ENCODE peak calls at places on chromosomes 12 and 14, in seven cellular contexts. One of them, this sample, is unnamed.

GRCh38 chr12:100391856-100392255 is 35.0 kb downstream of the SLC17A8 start:
- DNase-seq in A549: peak
- DNase-seq in GM12892: no peak
- DNase-seq in adrenal gland: peak
- DNase-seq in transverse colon: peak
- DNase-seq in K562: no peak
- DNase-seq in HepG2: peak
- DNase-seq in this sample: no peak

GRCh38 chr14:67428501-67429031 is 16.6 kb upstream of the PLEK2 start:
- DNase-seq in A549: peak
- DNase-seq in GM12892: no peak
- DNase-seq in adrenal gland: peak
- DNase-seq in transverse colon: peak
- DNase-seq in K562: no peak
- DNase-seq in HepG2: peak
- DNase-seq in this sample: no peak

GRCh38 chr14:45120109-45120508 is 14.2 kb downstream of the FKBP3 start:
- DNase-seq in A549: no peak
- DNase-seq in GM12892: no peak
- DNase-seq in adrenal gland: no peak
- DNase-seq in transverse colon: no peak
- DNase-seq in K562: no peak
- DNase-seq in HepG2: no peak
- DNase-seq in this sample: no peak

GRCh38 chr12:704516-705242 is 41.4 kb upstream of the NINJ2 start:
- DNase-seq in A549: no peak
- DNase-seq in GM12892: no peak
- DNase-seq in adrenal gland: no peak
- DNase-seq in transverse colon: no peak
- DNase-seq in K562: no peak
- DNase-seq in HepG2: no peak
- DNase-seq in this sample: no peak

GRCh38 chr12:56634242-56634836 is 4.2 kb upstream of the BAZ2A start:
- DNase-seq in A549: peak
- DNase-seq in GM12892: no peak
- DNase-seq in adrenal gland: no peak
- DNase-seq in transverse colon: peak
- DNase-seq in K562: peak
- DNase-seq in HepG2: peak
- DNase-seq in this sample: no peak

GRCh38 chr14:94458558-94459200 is 6.1 kb upstream of the SERPINA11 start:
- DNase-seq in A549: no peak
- DNase-seq in GM12892: no peak
- DNase-seq in adrenal gland: peak
- DNase-seq in transverse colon: no peak
- DNase-seq in K562: no peak
- DNase-seq in HepG2: no peak
- DNase-seq in this sample: no peak

GRCh38 chr14:98741523-98741922 is 530.5 kb downstream of the BCL11B start:
- DNase-seq in A549: no peak
- DNase-seq in GM12892: no peak
- DNase-seq in adrenal gland: no peak
- DNase-seq in transverse colon: no peak
- DNase-seq in K562: no peak
- DNase-seq in HepG2: no peak
- DNase-seq in this sample: no peak

GRCh38 chr14:59507063-59507751 is 22.9 kb downstream of the JKAMP start:
- DNase-seq in A549: peak
- DNase-seq in GM12892: no peak
- DNase-seq in adrenal gland: peak
- DNase-seq in transverse colon: peak
- DNase-seq in K562: peak
- DNase-seq in HepG2: peak
- DNase-seq in this sample: peak

GRCh38 chr12:132907216-132907615 is 19.8 kb upstream of the CHFR start:
- DNase-seq in A549: no peak
- DNase-seq in GM12892: no peak
- DNase-seq in adrenal gland: peak
- DNase-seq in transverse colon: no peak
- DNase-seq in K562: no peak
- DNase-seq in HepG2: no peak
- DNase-seq in this sample: no peak

GRCh38 chr14:24132061-24132685 is 1.7 kb downstream of the FITM1 start:
- DNase-seq in A549: no peak
- DNase-seq in GM12892: no peak
- DNase-seq in adrenal gland: no peak
- DNase-seq in transverse colon: no peak
- DNase-seq in K562: no peak
- DNase-seq in HepG2: no peak
- DNase-seq in this sample: no peak

GRCh38 chr14:69464829-69465228 is 19.7 kb upstream of the PLEKHD1 start:
- DNase-seq in A549: no peak
- DNase-seq in GM12892: no peak
- DNase-seq in adrenal gland: no peak
- DNase-seq in transverse colon: no peak
- DNase-seq in K562: no peak
- DNase-seq in HepG2: no peak
- DNase-seq in this sample: no peak

GRCh38 chr12:3717283-3717974 is 35.5 kb downstream of the CRACR2A start:
- DNase-seq in A549: no peak
- DNase-seq in GM12892: no peak
- DNase-seq in adrenal gland: no peak
- DNase-seq in transverse colon: peak
- DNase-seq in K562: no peak
- DNase-seq in HepG2: no peak
- DNase-seq in this sample: no peak

GRCh38 chr12:10128687-10129086 is 1.3 kb downstream of the CLEC7A start:
- DNase-seq in A549: no peak
- DNase-seq in GM12892: no peak
- DNase-seq in adrenal gland: no peak
- DNase-seq in transverse colon: no peak
- DNase-seq in K562: no peak
- DNase-seq in HepG2: no peak
- DNase-seq in this sample: no peak

GRCh38 chr12:49893753-49894752 is 9.6 kb downstream of the FAIM2 start:
- DNase-seq in A549: peak
- DNase-seq in GM12892: no peak
- DNase-seq in adrenal gland: no peak
- DNase-seq in transverse colon: no peak
- DNase-seq in K562: no peak
- DNase-seq in HepG2: no peak
- DNase-seq in this sample: peak

GRCh38 chr14:95523051-95523817 is 6.8 kb upstream of the SYNE3 start:
- DNase-seq in A549: no peak
- DNase-seq in GM12892: no peak
- DNase-seq in adrenal gland: peak
- DNase-seq in transverse colon: no peak
- DNase-seq in K562: no peak
- DNase-seq in HepG2: peak
- DNase-seq in this sample: no peak
- TF ChIP-seq POLR2A in A549: no peak
- TF ChIP-seq POLR2A in GM12892: no peak
- TF ChIP-seq POLR2A in adrenal gland: no peak
- TF ChIP-seq POLR2A in transverse colon: no peak
- TF ChIP-seq POLR2A in K562: peak
- TF ChIP-seq POLR2A in HepG2: no peak
- TF ChIP-seq POLR2A in this sample: no peak

GRCh38 chr12:12716845-12717585 is at the start of gene CDKN1B:
- DNase-seq in A549: peak
- DNase-seq in GM12892: peak
- DNase-seq in adrenal gland: peak
- DNase-seq in transverse colon: peak
- DNase-seq in K562: peak
- DNase-seq in HepG2: peak
- DNase-seq in this sample: peak
- TF ChIP-seq POLR2A in A549: peak
- TF ChIP-seq POLR2A in GM12892: peak
- TF ChIP-seq POLR2A in adrenal gland: peak
- TF ChIP-seq POLR2A in transverse colon: peak
- TF ChIP-seq POLR2A in K562: peak
- TF ChIP-seq POLR2A in HepG2: peak
- TF ChIP-seq POLR2A in this sample: peak

DNA sequence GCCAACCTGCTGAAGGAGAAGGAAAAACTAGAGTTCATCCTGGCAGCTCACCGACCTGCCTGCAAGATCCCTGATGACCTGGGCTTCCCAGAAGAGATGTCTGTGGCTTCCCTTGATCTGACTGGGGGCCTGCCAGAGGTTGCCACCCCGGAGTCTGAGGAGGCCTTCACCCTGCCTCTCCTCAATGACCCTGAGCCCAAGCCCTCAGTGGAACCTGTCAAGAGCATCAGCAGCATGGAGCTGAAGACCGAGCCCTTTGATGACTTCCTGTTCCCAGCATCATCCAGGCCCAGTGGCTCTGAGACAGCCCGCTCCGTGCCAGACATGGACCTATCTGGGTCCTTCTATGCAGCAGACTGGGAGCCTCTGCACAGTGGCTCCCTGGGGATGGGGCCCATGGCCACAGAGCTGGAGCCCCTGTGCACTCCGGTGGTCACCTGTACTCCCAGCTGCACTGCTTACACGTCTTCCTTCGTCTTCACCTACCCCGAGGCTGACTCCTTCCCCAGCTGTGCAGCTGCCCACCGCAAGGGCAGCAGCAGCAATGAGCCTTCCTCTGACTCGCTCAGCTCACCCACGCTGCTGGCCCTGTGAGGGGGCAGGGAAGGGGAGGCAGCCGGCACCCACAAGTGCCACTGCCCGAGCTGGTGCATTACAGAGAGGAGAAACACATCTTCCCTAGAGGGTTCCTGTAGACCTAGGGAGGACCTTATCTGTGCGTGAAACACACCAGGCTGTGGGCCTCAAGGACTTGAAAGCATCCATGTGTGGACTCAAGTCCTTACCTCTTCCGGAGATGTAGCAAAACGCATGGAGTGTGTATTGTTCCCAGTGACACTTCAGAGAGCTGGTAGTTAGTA is 2.4 kb downstream of the FOS start:
- DNase-seq in A549: peak
- DNase-seq in GM12892: no peak
- DNase-seq in adrenal gland: peak
- DNase-seq in transverse colon: peak
- DNase-seq in K562: no peak
- DNase-seq in HepG2: no peak
- DNase-seq in this sample: no peak
- TF ChIP-seq POLR2A in A549: no peak
- TF ChIP-seq POLR2A in GM12892: no peak
- TF ChIP-seq POLR2A in adrenal gland: peak
- TF ChIP-seq POLR2A in transverse colon: peak
- TF ChIP-seq POLR2A in K562: no peak
- TF ChIP-seq POLR2A in HepG2: peak
- TF ChIP-seq POLR2A in this sample: no peak

DNA sequence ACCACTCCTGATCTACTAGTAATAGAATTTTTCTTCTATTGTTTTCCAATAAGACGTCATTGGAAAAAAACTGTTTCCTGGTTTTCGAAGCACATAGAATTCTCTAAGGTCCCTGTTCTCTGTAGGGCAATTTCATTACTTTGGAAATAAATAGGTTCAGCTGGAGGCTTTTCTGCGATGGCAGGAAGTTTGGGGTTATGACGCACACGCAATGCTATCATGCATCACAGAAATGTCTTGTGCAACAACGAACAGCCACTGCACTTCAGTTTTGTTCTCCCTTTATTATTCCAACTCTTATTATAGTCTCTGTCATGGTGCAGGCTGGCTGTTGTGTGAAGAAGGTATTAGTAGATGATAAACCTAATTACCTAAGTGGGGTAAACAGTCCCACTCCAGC is 59.0 kb downstream of the KCNK10 start:
- DNase-seq in A549: no peak
- DNase-seq in GM12892: no peak
- DNase-seq in adrenal gland: no peak
- DNase-seq in transverse colon: no peak
- DNase-seq in K562: no peak
- DNase-seq in HepG2: no peak
- DNase-seq in this sample: no peak
- TF ChIP-seq POLR2A in A549: no peak
- TF ChIP-seq POLR2A in GM12892: no peak
- TF ChIP-seq POLR2A in adrenal gland: no peak
- TF ChIP-seq POLR2A in transverse colon: no peak
- TF ChIP-seq POLR2A in K562: no peak
- TF ChIP-seq POLR2A in HepG2: no peak
- TF ChIP-seq POLR2A in this sample: no peak

GRCh38 chr12:69500631-69501030 is 30.4 kb downstream of the FRS2 start:
- DNase-seq in A549: no peak
- DNase-seq in GM12892: no peak
- DNase-seq in adrenal gland: no peak
- DNase-seq in transverse colon: no peak
- DNase-seq in K562: no peak
- DNase-seq in HepG2: no peak
- DNase-seq in this sample: no peak

GRCh38 chr12:69492739-69493138 is 22.6 kb downstream of the FRS2 start:
- DNase-seq in A549: no peak
- DNase-seq in GM12892: no peak
- DNase-seq in adrenal gland: no peak
- DNase-seq in transverse colon: no peak
- DNase-seq in K562: no peak
- DNase-seq in HepG2: no peak
- DNase-seq in this sample: no peak

GRCh38 chr12:69490920-69491643 is 20.9 kb downstream of the FRS2 start:
- DNase-seq in A549: no peak
- DNase-seq in GM12892: no peak
- DNase-seq in adrenal gland: no peak
- DNase-seq in transverse colon: no peak
- DNase-seq in K562: no peak
- DNase-seq in HepG2: no peak
- DNase-seq in this sample: no peak

GRCh38 chr12:69497308-69498026 is 27.3 kb downstream of the FRS2 start:
- DNase-seq in A549: no peak
- DNase-seq in GM12892: peak
- DNase-seq in adrenal gland: no peak
- DNase-seq in transverse colon: no peak
- DNase-seq in K562: no peak
- DNase-seq in HepG2: no peak
- DNase-seq in this sample: no peak

DNA sequence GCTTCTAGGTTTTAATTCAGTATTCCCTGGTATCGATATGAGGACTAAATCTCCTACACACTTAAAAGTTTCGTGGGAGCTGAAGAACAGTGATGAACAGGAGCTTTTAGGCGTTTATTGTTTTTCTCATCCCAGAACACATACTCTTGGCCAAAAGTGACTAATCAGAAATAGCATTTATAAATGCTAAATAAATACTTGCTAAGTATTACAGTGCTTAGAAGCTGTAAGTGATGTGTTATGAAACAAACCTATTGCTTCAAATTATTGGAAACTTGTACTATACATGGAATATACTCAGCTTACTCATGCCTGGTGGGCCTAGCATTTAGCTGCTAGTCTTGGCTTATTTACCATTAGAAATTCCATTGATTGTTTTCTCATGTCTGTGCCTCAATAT is 24.9 kb downstream of the FRS2 start:
- DNase-seq in A549: no peak
- DNase-seq in GM12892: no peak
- DNase-seq in adrenal gland: no peak
- DNase-seq in transverse colon: no peak
- DNase-seq in K562: no peak
- DNase-seq in HepG2: no peak
- DNase-seq in this sample: no peak
- TF ChIP-seq POLR2A in A549: no peak
- TF ChIP-seq POLR2A in GM12892: no peak
- TF ChIP-seq POLR2A in adrenal gland: no peak
- TF ChIP-seq POLR2A in transverse colon: no peak
- TF ChIP-seq POLR2A in K562: no peak
- TF ChIP-seq POLR2A in HepG2: no peak
- TF ChIP-seq POLR2A in this sample: no peak

This sample was measured in H54.